ENCODE peak calls at places on chromosomes 6 and 20, in ten cellular contexts. S is esophagus muscularis mucosa, O is uterus, A is adrenal gland, R is right lobe of liver, C is prostate gland, Q is heart left ventricle, E is A549, F is IMR-90, D is stomach. Y is an unnamed sample.
A peak's percentile ranks its signal among the peaks of the same experiment; 100 is the strongest.

GRCh38 chr20:32487381-32487780 is 97.8 kb downstream of the NOL4L start:
- DNase-seq in S (no peak), O (no peak), A (no peak), R (no peak), C (no peak), Q (no peak), E (no peak), F (no peak), D (no peak), Y (no peak)

GRCh38 chr20:4009305-4009704 is 6.1 kb downstream of the RNF24 start:
- DNase-seq in S (no peak), O (no peak), A (no peak), R (no peak), C (no peak), Q (no peak), E (no peak), F (no peak), D (no peak), Y (no peak)

GRCh38 chr20:32536861-32537656 is 48.1 kb downstream of the NOL4L start:
- DNase-seq in S (no peak), O (no peak), A (no peak), R (peak; percentile 46), C (no peak), Q (no peak), E (no peak), F (no peak), D (peak; percentile 90), Y (peak; percentile 91)

GRCh38 chr6:146968041-146968760 is 236.0 kb upstream of the STXBP5 start:
- DNase-seq in S (no peak), O (no peak), A (no peak), R (no peak), C (no peak), Q (no peak), E (no peak), F (peak; percentile 84), D (no peak), Y (no peak)

GRCh38 chr20:35735828-35736470 is 6.1 kb downstream of the RBM39 start:
- DNase-seq in S (no peak), O (no peak), A (no peak), R (no peak), C (no peak), Q (no peak), E (no peak), F (no peak), D (no peak), Y (no peak)

GRCh38 chr6:44675449-44675848 is 287.9 kb downstream of the CDC5L start:
- DNase-seq in S (no peak), O (no peak), A (no peak), R (no peak), C (peak; percentile 10), Q (no peak), E (no peak), F (no peak), D (no peak), Y (no peak)

GRCh38 chr6:107713214-107713962 is 110.7 kb downstream of the SCML4 start:
- DNase-seq in S (no peak), O (peak; percentile 22), A (no peak), R (no peak), C (no peak), Q (no peak), E (no peak), F (no peak), D (no peak), Y (no peak)

GRCh38 chr6:157831424-157832249 is 8.6 kb downstream of the SNX9 start:
- DNase-seq in S (no peak), O (no peak), A (no peak), R (no peak), C (no peak), Q (peak; percentile 15), E (no peak), F (no peak), D (no peak), Y (no peak)

GRCh38 chr6:33717857-33718552 is 6.5 kb upstream of the UQCC2 start:
- DNase-seq in S (no peak), O (peak; percentile 74), A (no peak), R (no peak), C (peak; percentile 61), Q (no peak), E (no peak), F (no peak), D (peak; percentile 66), Y (no peak)

GRCh38 chr20:754904-755303 is 13.4 kb downstream of the SLC52A3 start:
- DNase-seq in S (no peak), O (no peak), A (no peak), R (no peak), C (no peak), Q (no peak), E (no peak), F (no peak), D (no peak), Y (no peak)

GRCh38 chr20:752263-752662 is 16.0 kb downstream of the SLC52A3 start:
- DNase-seq in S (no peak), O (no peak), A (no peak), R (no peak), C (no peak), Q (no peak), E (no peak), F (no peak), D (no peak), Y (no peak)

GRCh38 chr20:745683-746301 is 22.5 kb downstream of the SLC52A3 start:
- DNase-seq in S (no peak), O (no peak), A (no peak), R (no peak), C (no peak), Q (no peak), E (no peak), F (no peak), D (no peak), Y (no peak)

GRCh38 chr20:753897-754635 is 14.2 kb downstream of the SLC52A3 start:
- DNase-seq in S (no peak), O (no peak), A (no peak), R (no peak), C (peak; percentile 48), Q (no peak), E (no peak), F (no peak), D (no peak), Y (no peak)

GRCh38 chr20:750801-751200 is 17.5 kb downstream of the SLC52A3 start:
- DNase-seq in S (no peak), O (no peak), A (no peak), R (no peak), C (no peak), Q (no peak), E (no peak), F (no peak), D (no peak), Y (no peak)
- TF ChIP-seq CTCF in S (no peak), O (no peak), A (no peak), R (no peak), C (no peak), Q (no peak), E (no peak), F (no peak), D (no peak), Y (no peak)

GRCh38 chr6:106511274-106512047 is 117.8 kb downstream of the RTN4IP1 start:
- DNase-seq in S (no peak), O (no peak), A (no peak), R (peak; percentile 45), C (peak; percentile 28), Q (no peak), E (no peak), F (no peak), D (peak; percentile 39), Y (peak; percentile 39)

GRCh38 chr6:106509420-106510089 is 119.7 kb downstream of the RTN4IP1 start:
- DNase-seq in S (no peak), O (no peak), A (no peak), R (no peak), C (no peak), Q (no peak), E (no peak), F (no peak), D (no peak), Y (no peak)

GRCh38 chr6:106512048-106512957 is 117.0 kb downstream of the RTN4IP1 start:
- DNase-seq in S (no peak), O (peak; percentile 66), A (peak; percentile 73), R (peak; percentile 91), C (peak; percentile 56), Q (peak; percentile 63), E (no peak), F (no peak), D (peak; percentile 84), Y (peak; percentile 92)

GRCh38 chr6:106508836-106509235 is 120.5 kb downstream of the RTN4IP1 start:
- DNase-seq in S (no peak), O (no peak), A (no peak), R (no peak), C (peak; percentile 61), Q (no peak), E (no peak), F (peak; percentile 52), D (no peak), Y (no peak)

DNA sequence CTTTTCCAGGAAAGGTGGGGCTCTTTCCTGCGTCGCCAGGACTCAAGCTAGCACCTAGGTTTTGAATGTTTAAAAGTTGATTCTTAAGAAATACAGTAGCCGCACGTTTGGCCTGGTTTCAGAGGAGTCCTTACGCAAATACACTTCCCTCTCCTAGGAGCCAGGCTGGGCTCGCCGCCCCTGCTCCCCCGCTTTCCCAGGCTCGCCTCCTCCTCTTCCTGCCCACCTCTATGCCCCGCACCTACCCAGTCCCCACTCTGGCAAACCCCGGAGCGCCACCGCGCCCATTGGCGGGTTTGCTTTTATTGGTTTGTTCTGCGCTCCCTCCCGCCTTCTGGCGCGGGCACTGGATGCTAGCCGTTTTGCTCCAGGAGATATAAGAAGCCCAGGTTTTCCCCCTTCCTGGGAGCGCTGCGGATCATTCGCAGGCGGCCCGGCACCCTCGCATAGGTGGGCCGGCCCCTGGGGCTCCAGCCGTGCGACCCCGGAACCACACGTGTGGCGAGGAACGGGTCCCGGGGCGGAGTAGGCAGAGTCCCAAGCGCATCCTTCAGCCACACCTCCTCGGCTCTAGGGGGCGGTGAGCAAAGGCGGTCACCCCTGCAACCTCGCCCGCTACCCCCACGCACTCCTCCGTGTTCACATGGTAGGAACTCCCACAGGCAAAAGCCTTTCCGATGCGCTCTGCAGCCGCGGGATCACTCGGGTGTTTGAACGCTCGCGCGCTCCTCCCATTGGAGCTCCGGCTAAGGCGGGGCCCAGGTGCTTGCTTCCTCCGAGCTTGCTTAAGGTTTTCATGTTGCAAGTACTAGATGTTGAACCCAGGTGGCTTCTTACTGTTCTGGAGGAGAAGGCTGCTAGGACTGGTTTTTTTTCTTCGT is 119.0 kb downstream of the RTN4IP1 start:
- DNase-seq in S (no peak), O (peak; percentile 44), A (no peak), R (peak; percentile 76), C (peak; percentile 65), Q (peak; percentile 30), E (peak; percentile 52), F (no peak), D (peak; percentile 76), Y (peak; percentile 86)
- TF ChIP-seq POLR2A in S (no peak), O (no peak), A (no peak), R (no peak), C (no peak), Q (no peak), E (no peak), F (no peak), D (no peak), Y (peak; percentile 19)

GRCh38 chr6:133362813-133363212 is 121.7 kb downstream of the EYA4 start:
- DNase-seq in S (no peak), O (no peak), A (no peak), R (no peak), C (no peak), Q (no peak), E (no peak), F (no peak), D (no peak), Y (no peak)
- H3K27ac ChIP-seq in S (no peak overlapping the region), O (no peak overlapping the region), A (no peak overlapping the region), R (no peak overlapping the region), C (no peak overlapping the region), Q (no peak overlapping the region), E (no peak overlapping the region), F (no peak overlapping the region), D (no peak overlapping the region), Y (no peak overlapping the region)

GRCh38 chr6:10256113-10256690 is 158.7 kb downstream of the TFAP2A start:
- DNase-seq in S (no peak), O (no peak), A (no peak), R (no peak), C (no peak), Q (no peak), E (peak; percentile 7), F (no peak), D (no peak), Y (no peak)
- TF ChIP-seq CTCF in S (peak; percentile 23), O (no peak), A (peak; percentile 38), R (peak; percentile 28), C (peak; percentile 17), Q (no peak), E (no peak), F (peak; percentile 34), D (no peak), Y (peak; percentile 20)